ENCODE peak calls at places on chromosomes 16 and 17, in four cellular contexts. One of them, this sample, is unnamed. For H3K27me3, the result is how much of the 10 kb centered on the place peaks cover.

GRCh38 chr16:24610421-24610765 is 71.0 kb downstream of the RBBP6 start:
- DNase-seq in K562: no peak
- DNase-seq in HCT116: no peak
- DNase-seq in HepG2: no peak
- DNase-seq in this sample: peak

GRCh38 chr17:72100445-72100844 is 20.4 kb upstream of the SOX9 start:
- DNase-seq in HepG2: no peak
- DNase-seq in K562: no peak
- DNase-seq in HCT116: no peak
- DNase-seq in this sample: no peak

GRCh38 chr17:1398900-1399299 is 1.1 kb downstream of the YWHAE start:
- DNase-seq in HCT116: no peak
- DNase-seq in K562: peak
- DNase-seq in HepG2: no peak
- DNase-seq in this sample: peak

GRCh38 chr16:1325261-1325660 is 8.2 kb upstream of the BAIAP3 start:
- DNase-seq in K562: no peak
- DNase-seq in HCT116: no peak
- DNase-seq in HepG2: no peak
- DNase-seq in this sample: no peak

GRCh38 chr17:17401271-17401781 is 75.5 kb upstream of the MED9 start:
- DNase-seq in HepG2: peak
- DNase-seq in K562: peak
- DNase-seq in HCT116: peak
- DNase-seq in this sample: no peak

GRCh38 chr17:79930786-79931516 is 91.7 kb upstream of the CBX4 start:
- DNase-seq in K562: no peak
- DNase-seq in HepG2: no peak
- DNase-seq in HCT116: no peak
- DNase-seq in this sample: no peak

GRCh38 chr16:5875416-5875815 is 777.8 kb upstream of the EEF2KMT start:
- DNase-seq in K562: no peak
- DNase-seq in HCT116: no peak
- DNase-seq in HepG2: no peak
- DNase-seq in this sample: no peak

GRCh38 chr17:70098030-70098429 is 23.0 kb downstream of the KCNJ16 start:
- DNase-seq in K562: no peak
- DNase-seq in HCT116: no peak
- DNase-seq in HepG2: no peak
- DNase-seq in this sample: no peak

GRCh38 chr17:40718904-40719303 is 15.4 kb upstream of the KRT24 start:
- DNase-seq in K562: no peak
- DNase-seq in HepG2: no peak
- DNase-seq in HCT116: no peak
- DNase-seq in this sample: no peak

GRCh38 chr17:50637829-50638571 is 3.3 kb downstream of the ABCC3 start:
- DNase-seq in K562: no peak
- DNase-seq in HCT116: no peak
- DNase-seq in HepG2: no peak
- DNase-seq in this sample: no peak

GRCh38 chr16:68031951-68032350 is 8.9 kb downstream of the DUS2 start:
- DNase-seq in K562: no peak
- DNase-seq in HCT116: peak
- DNase-seq in HepG2: no peak
- DNase-seq in this sample: no peak

GRCh38 chr16:49023095-49023494 is 258.5 kb downstream of the CBLN1 start:
- DNase-seq in HepG2: no peak
- DNase-seq in HCT116: peak
- DNase-seq in K562: no peak
- DNase-seq in this sample: no peak

GRCh38 chr17:68576811-68577551 is 24.2 kb downstream of the FAM20A start:
- DNase-seq in HepG2: no peak
- DNase-seq in K562: no peak
- DNase-seq in HCT116: no peak
- DNase-seq in this sample: no peak

GRCh38 chr16:68367034-68367433 is 56.2 kb downstream of the PRMT7 start:
- DNase-seq in HepG2: peak
- DNase-seq in HCT116: peak
- DNase-seq in K562: peak
- DNase-seq in this sample: peak

GRCh38 chr17:41678411-41678906 is 10.2 kb upstream of the EIF1 start:
- DNase-seq in K562: peak
- DNase-seq in HCT116: no peak
- DNase-seq in HepG2: no peak
- DNase-seq in this sample: peak

GRCh38 chr17:8162232-8162996 is at the start of gene VAMP2:
- DNase-seq in HepG2: no peak
- DNase-seq in HCT116: no peak
- DNase-seq in K562: no peak
- DNase-seq in this sample: peak

GRCh38 chr17:64001763-64002529 is 3.8 kb downstream of the PRR29 start:
- DNase-seq in HCT116: no peak
- DNase-seq in K562: no peak
- DNase-seq in HepG2: no peak
- DNase-seq in this sample: peak

GRCh38 chr17:76738468-76738850 is 540 bp downstream of the MFSD11 start:
- DNase-seq in K562: no peak
- DNase-seq in HepG2: no peak
- DNase-seq in HCT116: no peak
- DNase-seq in this sample: peak
- TF ChIP-seq MAX in K562: no peak
- TF ChIP-seq MAX in HepG2: no peak
- TF ChIP-seq MAX in HCT116: no peak
- TF ChIP-seq MAX in this sample: no peak

GRCh38 chr17:73511716-73512115 is 132.5 kb downstream of the SDK2 start:
- DNase-seq in HCT116: no peak
- DNase-seq in HepG2: no peak
- DNase-seq in K562: no peak
- DNase-seq in this sample: no peak

GRCh38 chr17:73510981-73511442 is 133.2 kb downstream of the SDK2 start:
- DNase-seq in K562: no peak
- DNase-seq in HCT116: no peak
- DNase-seq in HepG2: no peak
- DNase-seq in this sample: no peak

GRCh38 chr17:73514146-73514863 is 129.9 kb downstream of the SDK2 start:
- DNase-seq in HCT116: no peak
- DNase-seq in K562: no peak
- DNase-seq in HepG2: no peak
- DNase-seq in this sample: no peak

GRCh38 chr17:73516356-73516755 is 127.9 kb downstream of the SDK2 start:
- DNase-seq in HCT116: no peak
- DNase-seq in K562: no peak
- DNase-seq in HepG2: no peak
- DNase-seq in this sample: no peak

GRCh38 chr17:73513426-73513825 is 130.8 kb downstream of the SDK2 start:
- DNase-seq in HCT116: no peak
- DNase-seq in K562: no peak
- DNase-seq in HepG2: no peak
- DNase-seq in this sample: no peak
- H3K27me3 ChIP-seq in HCT116: under half
- H3K27me3 ChIP-seq in K562: under half
- H3K27me3 ChIP-seq in HepG2: under half
- H3K27me3 ChIP-seq in this sample: under half

GRCh38 chr16:27747946-27748345 is 198.0 kb downstream of the KATNIP start:
- DNase-seq in HepG2: no peak
- DNase-seq in K562: no peak
- DNase-seq in HCT116: no peak
- DNase-seq in this sample: no peak

GRCh38 chr16:27746076-27746855 is 196.3 kb downstream of the KATNIP start:
- DNase-seq in K562: no peak
- DNase-seq in HCT116: no peak
- DNase-seq in HepG2: no peak
- DNase-seq in this sample: no peak

GRCh38 chr16:27742333-27742732 is 192.4 kb downstream of the KATNIP start:
- DNase-seq in K562: no peak
- DNase-seq in HepG2: no peak
- DNase-seq in HCT116: no peak
- DNase-seq in this sample: no peak

GRCh38 chr16:27743963-27744362 is 194.0 kb downstream of the KATNIP start:
- DNase-seq in K562: no peak
- DNase-seq in HepG2: no peak
- DNase-seq in HCT116: no peak
- DNase-seq in this sample: no peak

DNA sequence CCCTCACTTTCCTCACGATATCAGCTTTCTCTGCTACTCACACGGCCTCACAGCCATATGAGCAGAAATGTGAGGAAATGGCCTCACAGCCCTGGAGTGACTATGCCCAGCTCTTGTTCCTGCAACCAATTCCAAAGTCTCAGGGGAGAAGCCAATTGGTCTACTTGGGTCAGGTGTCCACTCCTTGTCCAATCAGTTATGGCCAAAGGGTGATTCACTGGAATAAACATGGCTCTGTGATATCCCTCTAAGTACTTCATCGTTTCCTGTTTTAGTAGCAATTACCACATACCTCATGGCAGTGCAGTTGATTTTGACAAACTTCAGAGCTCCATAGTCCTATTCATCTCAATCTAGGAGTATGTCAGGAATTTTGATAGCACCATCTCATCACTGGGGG is 195.4 kb downstream of the KATNIP start:
- DNase-seq in K562: peak
- DNase-seq in HCT116: no peak
- DNase-seq in HepG2: peak
- DNase-seq in this sample: no peak
- TF ChIP-seq MAX in K562: no peak
- TF ChIP-seq MAX in HCT116: no peak
- TF ChIP-seq MAX in HepG2: no peak
- TF ChIP-seq MAX in this sample: no peak

DNA sequence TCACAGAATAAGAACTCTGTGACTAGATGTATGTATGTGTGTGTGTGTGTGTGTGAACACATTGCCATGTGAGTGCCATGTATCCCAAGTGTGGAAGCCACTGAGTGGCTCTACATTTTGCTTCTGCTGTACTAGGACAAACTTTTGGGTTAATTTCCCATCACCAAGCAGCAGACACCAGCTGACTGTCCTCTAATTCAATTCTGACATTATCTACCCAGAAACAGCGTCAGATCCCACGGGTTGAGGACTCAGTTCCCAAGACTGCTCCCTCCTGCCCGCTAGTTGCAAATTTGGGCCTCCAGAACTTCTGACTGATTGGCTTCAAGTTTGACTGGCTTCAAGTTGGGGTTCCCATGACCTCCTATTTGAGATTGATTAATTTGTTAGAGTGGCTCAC is 29.2 kb downstream of the HS3ST2 start:
- DNase-seq in HCT116: no peak
- DNase-seq in K562: no peak
- DNase-seq in HepG2: no peak
- DNase-seq in this sample: no peak
- H3K27me3 ChIP-seq in HCT116: half or more
- H3K27me3 ChIP-seq in K562: under half
- H3K27me3 ChIP-seq in HepG2: under half
- H3K27me3 ChIP-seq in this sample: under half

GRCh38 chr17:29620271-29620670 is 2.4 kb downstream of the CORO6 start:
- DNase-seq in HCT116: peak
- DNase-seq in HepG2: no peak
- DNase-seq in K562: peak
- DNase-seq in this sample: no peak
- TF ChIP-seq MAX in HCT116: no peak
- TF ChIP-seq MAX in HepG2: no peak
- TF ChIP-seq MAX in K562: no peak
- TF ChIP-seq MAX in this sample: no peak

DNA sequence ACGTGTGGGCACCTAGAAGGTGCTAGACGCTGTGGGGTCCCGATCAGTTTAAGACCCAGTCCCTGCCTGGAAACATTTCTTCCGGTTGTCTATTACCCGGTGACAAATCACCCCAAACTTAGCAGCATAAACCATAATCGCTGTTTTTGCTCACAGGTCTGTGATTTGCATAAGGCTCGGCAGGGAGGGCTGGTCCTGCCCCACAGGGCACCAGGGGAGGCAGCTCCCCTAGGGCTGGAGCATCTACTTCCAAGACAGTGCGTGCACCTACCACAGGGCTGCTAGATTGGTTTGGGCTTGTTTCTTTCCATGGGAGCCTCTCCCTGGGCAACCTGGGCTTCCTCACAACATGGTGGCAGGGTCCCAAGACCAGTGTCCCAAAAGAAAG is 214.5 kb upstream of the CIBAR2 start:
- DNase-seq in K562: no peak
- DNase-seq in HepG2: no peak
- DNase-seq in HCT116: no peak
- DNase-seq in this sample: no peak
- H3K27me3 ChIP-seq in K562: under half
- H3K27me3 ChIP-seq in HepG2: under half
- H3K27me3 ChIP-seq in HCT116: under half
- H3K27me3 ChIP-seq in this sample: under half

DNA sequence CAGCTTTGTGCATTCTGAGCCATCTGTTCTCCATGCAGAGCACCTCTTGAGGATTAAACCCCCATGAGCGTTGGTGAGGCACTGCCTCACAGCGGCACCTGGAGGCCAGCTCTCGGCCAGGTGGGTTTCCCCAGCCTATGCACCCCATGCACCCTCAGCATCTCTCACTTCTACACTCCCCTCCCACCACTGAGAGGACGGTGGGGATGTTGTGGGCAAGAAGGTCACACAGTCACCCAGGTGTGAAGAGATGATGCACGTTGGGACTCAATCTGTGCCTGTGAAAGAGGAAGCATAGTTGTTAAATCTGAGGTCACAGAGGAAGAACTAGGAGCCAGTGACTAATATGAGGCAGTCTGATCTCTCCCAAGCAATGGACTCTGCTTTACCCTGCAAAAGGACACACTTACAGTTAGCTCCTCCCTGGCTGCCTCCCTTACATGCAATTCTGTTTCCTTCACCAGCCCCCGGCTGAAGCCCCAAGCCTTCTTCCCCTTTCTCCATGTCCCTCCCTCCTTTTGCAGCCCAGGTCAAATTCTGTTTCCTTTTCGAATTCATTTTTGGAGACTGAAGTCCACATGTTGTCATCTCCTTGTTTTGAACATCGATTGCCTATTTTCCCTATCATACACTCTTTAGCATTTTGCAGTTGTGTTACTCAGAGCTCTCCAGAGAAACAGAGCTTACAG is 58.5 kb downstream of the HS3ST3B1 start:
- DNase-seq in HepG2: peak
- DNase-seq in K562: no peak
- DNase-seq in HCT116: no peak
- DNase-seq in this sample: no peak
- TF ChIP-seq MAX in HepG2: no peak
- TF ChIP-seq MAX in K562: no peak
- TF ChIP-seq MAX in HCT116: no peak
- TF ChIP-seq MAX in this sample: no peak

DNA sequence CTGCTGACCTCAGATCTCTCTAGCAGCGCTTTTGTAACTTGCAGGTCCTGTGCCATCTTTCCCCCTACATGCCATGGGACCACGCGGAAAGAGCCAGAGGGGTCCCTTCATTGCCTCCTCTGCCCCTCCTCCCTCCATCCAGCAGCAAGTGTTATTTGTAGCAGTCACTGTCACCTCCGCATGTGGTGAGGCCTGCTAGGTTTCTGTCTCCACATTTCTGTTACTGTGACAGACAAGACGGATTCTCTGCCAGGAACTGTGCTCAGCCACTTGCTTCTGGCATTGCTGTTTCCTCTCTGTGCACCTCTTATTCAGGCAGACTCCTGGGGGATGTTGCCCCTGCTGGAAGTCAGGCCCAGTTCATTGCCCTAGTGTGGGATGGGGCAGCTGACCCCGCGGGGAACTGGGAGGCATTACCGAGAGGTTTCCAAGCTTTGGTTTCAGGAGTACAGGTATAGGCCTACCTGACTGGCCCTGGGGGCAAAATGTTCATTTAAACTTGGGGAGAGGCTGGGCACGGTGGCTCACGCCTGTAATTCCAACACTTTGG is 61.2 kb downstream of the RAB11FIP4 start:
- DNase-seq in K562: no peak
- DNase-seq in HepG2: no peak
- DNase-seq in HCT116: no peak
- DNase-seq in this sample: no peak
- H3K27me3 ChIP-seq in K562: under half
- H3K27me3 ChIP-seq in HepG2: under half
- H3K27me3 ChIP-seq in HCT116: under half
- H3K27me3 ChIP-seq in this sample: under half